ENCODE peak calls at places on chromosome 15, in six cellular contexts. One of them, this sample, is unnamed.

GRCh38 chr15:66149871-66150270 is 103.7 kb downstream of the MEGF11 start:
- DNase-seq in HEK293T: no peak
- DNase-seq in ovary: no peak
- DNase-seq in Kasumi-1: no peak
- DNase-seq in GM12891: no peak
- DNase-seq in RWPE1: no peak
- DNase-seq in this sample: no peak

GRCh38 chr15:40685376-40685775 is 9.6 kb upstream of the RAD51 start:
- DNase-seq in HEK293T: no peak
- DNase-seq in Kasumi-1: no peak
- DNase-seq in ovary: no peak
- DNase-seq in RWPE1: no peak
- DNase-seq in GM12891: no peak
- DNase-seq in this sample: no peak

GRCh38 chr15:25177955-25178801 is 223.4 kb downstream of the SNRPN start:
- DNase-seq in RWPE1: no peak
- DNase-seq in GM12891: peak
- DNase-seq in ovary: peak
- DNase-seq in Kasumi-1: no peak
- DNase-seq in HEK293T: no peak
- DNase-seq in this sample: peak

GRCh38 chr15:55770808-55771207 is 27.9 kb upstream of the PRTG start:
- DNase-seq in HEK293T: no peak
- DNase-seq in RWPE1: no peak
- DNase-seq in ovary: no peak
- DNase-seq in Kasumi-1: no peak
- DNase-seq in GM12891: no peak
- DNase-seq in this sample: no peak

GRCh38 chr15:88018865-88019626 is 237.5 kb downstream of the NTRK3 start:
- DNase-seq in Kasumi-1: no peak
- DNase-seq in ovary: no peak
- DNase-seq in RWPE1: no peak
- DNase-seq in GM12891: no peak
- DNase-seq in HEK293T: no peak
- DNase-seq in this sample: no peak

GRCh38 chr15:62059108-62059817 is 984 bp downstream of the VPS13C start:
- DNase-seq in RWPE1: no peak
- DNase-seq in ovary: no peak
- DNase-seq in HEK293T: no peak
- DNase-seq in GM12891: no peak
- DNase-seq in Kasumi-1: peak
- DNase-seq in this sample: no peak

GRCh38 chr15:56047354-56047753 is 53.9 kb upstream of the NEDD4 start:
- DNase-seq in Kasumi-1: no peak
- DNase-seq in ovary: no peak
- DNase-seq in HEK293T: no peak
- DNase-seq in GM12891: no peak
- DNase-seq in RWPE1: no peak
- DNase-seq in this sample: no peak

GRCh38 chr15:28184166-28184565 is 85.1 kb upstream of the OCA2 start:
- DNase-seq in GM12891: no peak
- DNase-seq in Kasumi-1: no peak
- DNase-seq in RWPE1: no peak
- DNase-seq in HEK293T: no peak
- DNase-seq in ovary: no peak
- DNase-seq in this sample: no peak

GRCh38 chr15:59282515-59283337 is 76.1 kb downstream of the LDHAL6B start:
- DNase-seq in ovary: no peak
- DNase-seq in GM12891: no peak
- DNase-seq in HEK293T: no peak
- DNase-seq in RWPE1: no peak
- DNase-seq in Kasumi-1: no peak
- DNase-seq in this sample: no peak

GRCh38 chr15:71647479-71647792 is 162.9 kb upstream of the NR2E3 start:
- DNase-seq in RWPE1: no peak
- DNase-seq in HEK293T: no peak
- DNase-seq in ovary: no peak
- DNase-seq in GM12891: no peak
- DNase-seq in Kasumi-1: no peak
- DNase-seq in this sample: no peak

GRCh38 chr15:31483924-31484368 is 157.3 kb downstream of the KLF13 start:
- DNase-seq in ovary: no peak
- DNase-seq in RWPE1: no peak
- DNase-seq in GM12891: peak
- DNase-seq in HEK293T: no peak
- DNase-seq in Kasumi-1: no peak
- DNase-seq in this sample: no peak

GRCh38 chr15:100658895-100659294 is 56.5 kb downstream of the ASB7 start:
- DNase-seq in RWPE1: no peak
- DNase-seq in GM12891: no peak
- DNase-seq in ovary: no peak
- DNase-seq in Kasumi-1: no peak
- DNase-seq in HEK293T: no peak
- DNase-seq in this sample: no peak

GRCh38 chr15:82371649-82372048 is 22.4 kb upstream of the GOLGA6L10 start:
- DNase-seq in GM12891: no peak
- DNase-seq in Kasumi-1: no peak
- DNase-seq in RWPE1: no peak
- DNase-seq in HEK293T: no peak
- DNase-seq in ovary: no peak
- DNase-seq in this sample: no peak

GRCh38 chr15:84979651-84980050 is 2.0 kb upstream of the PDE8A start:
- DNase-seq in ovary: peak
- DNase-seq in HEK293T: no peak
- DNase-seq in RWPE1: no peak
- DNase-seq in Kasumi-1: no peak
- DNase-seq in GM12891: no peak
- DNase-seq in this sample: no peak

GRCh38 chr15:38635170-38635569 is 70.6 kb upstream of the RASGRP1 start:
- DNase-seq in ovary: no peak
- DNase-seq in HEK293T: no peak
- DNase-seq in RWPE1: no peak
- DNase-seq in Kasumi-1: no peak
- DNase-seq in GM12891: no peak
- DNase-seq in this sample: no peak

GRCh38 chr15:42155546-42156265 is 730 bp downstream of the PLA2G4F start:
- DNase-seq in Kasumi-1: no peak
- DNase-seq in ovary: no peak
- DNase-seq in RWPE1: no peak
- DNase-seq in GM12891: no peak
- DNase-seq in HEK293T: no peak
- DNase-seq in this sample: no peak

GRCh38 chr15:58498821-58499580 is 67.2 kb downstream of the LIPC start:
- DNase-seq in RWPE1: peak
- DNase-seq in ovary: no peak
- DNase-seq in GM12891: no peak
- DNase-seq in HEK293T: no peak
- DNase-seq in Kasumi-1: no peak
- DNase-seq in this sample: no peak

GRCh38 chr15:31032959-31033358 is 41.5 kb upstream of the MTMR10 start:
- DNase-seq in HEK293T: no peak
- DNase-seq in Kasumi-1: no peak
- DNase-seq in RWPE1: no peak
- DNase-seq in GM12891: no peak
- DNase-seq in ovary: no peak
- DNase-seq in this sample: no peak

GRCh38 chr15:62853114-62853832 is 189.3 kb upstream of the TPM1 start:
- DNase-seq in HEK293T: no peak
- DNase-seq in ovary: no peak
- DNase-seq in Kasumi-1: no peak
- DNase-seq in RWPE1: no peak
- DNase-seq in GM12891: no peak
- DNase-seq in this sample: no peak

GRCh38 chr15:90358124-90359033 is 6.3 kb downstream of the ZNF774 start:
- DNase-seq in GM12891: no peak
- DNase-seq in RWPE1: no peak
- DNase-seq in HEK293T: no peak
- DNase-seq in ovary: no peak
- DNase-seq in Kasumi-1: no peak
- DNase-seq in this sample: no peak

GRCh38 chr15:80179025-80179759 is 26.4 kb downstream of the FAH start:
- DNase-seq in GM12891: no peak
- DNase-seq in ovary: no peak
- DNase-seq in HEK293T: no peak
- DNase-seq in RWPE1: peak
- DNase-seq in Kasumi-1: no peak
- DNase-seq in this sample: no peak

GRCh38 chr15:85579011-85579701 is 198.8 kb downstream of the AKAP13 start:
- DNase-seq in HEK293T: no peak
- DNase-seq in Kasumi-1: peak
- DNase-seq in GM12891: no peak
- DNase-seq in RWPE1: no peak
- DNase-seq in ovary: no peak
- DNase-seq in this sample: peak

GRCh38 chr15:39434751-39435238 is 146.1 kb upstream of the THBS1 start:
- DNase-seq in ovary: no peak
- DNase-seq in GM12891: no peak
- DNase-seq in HEK293T: no peak
- DNase-seq in Kasumi-1: no peak
- DNase-seq in RWPE1: no peak
- DNase-seq in this sample: no peak

GRCh38 chr15:74838746-74839525 is 4.0 kb downstream of the ULK3 start:
- DNase-seq in GM12891: no peak
- DNase-seq in HEK293T: no peak
- DNase-seq in RWPE1: no peak
- DNase-seq in Kasumi-1: no peak
- DNase-seq in ovary: no peak
- DNase-seq in this sample: no peak

GRCh38 chr15:85172846-85173490 is 191.3 kb downstream of the PDE8A start:
- DNase-seq in HEK293T: no peak
- DNase-seq in Kasumi-1: no peak
- DNase-seq in GM12891: no peak
- DNase-seq in ovary: no peak
- DNase-seq in RWPE1: no peak
- DNase-seq in this sample: no peak

GRCh38 chr15:43516801-43517353 is 531 bp upstream of the MAP1A start:
- DNase-seq in RWPE1: no peak
- DNase-seq in Kasumi-1: no peak
- DNase-seq in ovary: no peak
- DNase-seq in GM12891: no peak
- DNase-seq in HEK293T: no peak
- DNase-seq in this sample: no peak

GRCh38 chr15:51331141-51331540 is 7.3 kb downstream of the CYP19A1 start:
- DNase-seq in HEK293T: no peak
- DNase-seq in ovary: no peak
- DNase-seq in Kasumi-1: no peak
- DNase-seq in RWPE1: no peak
- DNase-seq in GM12891: no peak
- DNase-seq in this sample: no peak

GRCh38 chr15:88246666-88247446 is 9.7 kb downstream of the NTRK3 start:
- DNase-seq in HEK293T: peak
- DNase-seq in RWPE1: peak
- DNase-seq in ovary: peak
- DNase-seq in GM12891: peak
- DNase-seq in Kasumi-1: peak
- DNase-seq in this sample: peak

GRCh38 chr15:59609730-59610712 is 1.6 kb upstream of the GCNT3 start:
- DNase-seq in GM12891: no peak
- DNase-seq in Kasumi-1: no peak
- DNase-seq in RWPE1: no peak
- DNase-seq in ovary: no peak
- DNase-seq in HEK293T: no peak
- DNase-seq in this sample: no peak

GRCh38 chr15:59221479-59221878 is 14.8 kb downstream of the LDHAL6B start:
- DNase-seq in GM12891: no peak
- DNase-seq in HEK293T: no peak
- DNase-seq in Kasumi-1: no peak
- DNase-seq in ovary: no peak
- DNase-seq in RWPE1: no peak
- DNase-seq in this sample: no peak

GRCh38 chr15:68679961-68680371 is 101.2 kb downstream of the CORO2B start:
- DNase-seq in RWPE1: no peak
- DNase-seq in ovary: no peak
- DNase-seq in HEK293T: no peak
- DNase-seq in Kasumi-1: no peak
- DNase-seq in GM12891: no peak
- DNase-seq in this sample: no peak

GRCh38 chr15:45185903-45186770 is 1.6 kb downstream of the SHF start:
- DNase-seq in RWPE1: no peak
- DNase-seq in HEK293T: no peak
- DNase-seq in ovary: no peak
- DNase-seq in GM12891: no peak
- DNase-seq in Kasumi-1: no peak
- DNase-seq in this sample: no peak

GRCh38 chr15:23570466-23570865 is 5.0 kb downstream of the MKRN3 start:
- DNase-seq in HEK293T: no peak
- DNase-seq in GM12891: no peak
- DNase-seq in RWPE1: no peak
- DNase-seq in ovary: no peak
- DNase-seq in Kasumi-1: no peak
- DNase-seq in this sample: no peak

This sample was measured in tibial nerve.